ENCODE peak calls at places on chromosomes 6 and 20, in ten cellular contexts. F, S, M, L, E, C, O, J, U and R are unnamed samples.

GRCh38 chr6:166749666-166750065 is 122.6 kb upstream of the RPS6KA2 start:
- DNase-seq in F (no peak), S (no peak), M (no peak), L (no peak), E (no peak), C (no peak), O (no peak), J (no peak), U (no peak), R (no peak)

GRCh38 chr6:45423901-45424627 is 46.3 kb upstream of the SUPT3H start:
- DNase-seq in F (peak; percentile 23), S (peak; percentile 31), M (no peak), L (no peak), E (peak; percentile 89), C (no peak), O (peak; percentile 18), J (no peak), U (no peak), R (peak; percentile 65)

GRCh38 chr6:125947581-125947980 is 9.0 kb upstream of the HINT3 start:
- DNase-seq in F (no peak), S (no peak), M (no peak), L (no peak), E (no peak), C (peak; percentile 49), O (no peak), J (peak; percentile 70), U (no peak), R (peak; percentile 72)

GRCh38 chr6:154430494-154430919 is 73.9 kb upstream of the IPCEF1 start:
- DNase-seq in F (no peak), S (no peak), M (no peak), L (no peak), E (no peak), C (no peak), O (no peak), J (no peak), U (no peak), R (no peak)

GRCh38 chr6:159693894-159694545 is 979 bp upstream of the SOD2 start:
- DNase-seq in F (peak; percentile 73), S (peak; percentile 71), M (no peak), L (no peak), E (no peak), C (peak; percentile 36), O (peak; percentile 43), J (peak; percentile 69), U (no peak), R (peak; percentile 66)

GRCh38 chr6:42212442-42212841 is 5.2 kb downstream of the MRPS10 start:
- DNase-seq in F (no peak), S (no peak), M (no peak), L (no peak), E (no peak), C (no peak), O (no peak), J (no peak), U (no peak), R (no peak)

GRCh38 chr6:75094614-75095321 is 111.1 kb downstream of the COL12A1 start:
- DNase-seq in F (no peak), S (no peak), M (no peak), L (no peak), E (no peak), C (peak; percentile 94), O (peak; percentile 27), J (no peak), U (no peak), R (no peak)

GRCh38 chr6:113120214-113120576 is 737.0 kb upstream of the MARCKS start:
- DNase-seq in F (no peak), S (no peak), M (no peak), L (no peak), E (no peak), C (peak; percentile 96), O (no peak), J (no peak), U (no peak), R (no peak)

GRCh38 chr6:121670511-121670910 is 235.1 kb downstream of the GJA1 start:
- DNase-seq in F (no peak), S (no peak), M (no peak), L (no peak), E (no peak), C (peak; percentile 82), O (no peak), J (no peak), U (no peak), R (no peak)

DNA sequence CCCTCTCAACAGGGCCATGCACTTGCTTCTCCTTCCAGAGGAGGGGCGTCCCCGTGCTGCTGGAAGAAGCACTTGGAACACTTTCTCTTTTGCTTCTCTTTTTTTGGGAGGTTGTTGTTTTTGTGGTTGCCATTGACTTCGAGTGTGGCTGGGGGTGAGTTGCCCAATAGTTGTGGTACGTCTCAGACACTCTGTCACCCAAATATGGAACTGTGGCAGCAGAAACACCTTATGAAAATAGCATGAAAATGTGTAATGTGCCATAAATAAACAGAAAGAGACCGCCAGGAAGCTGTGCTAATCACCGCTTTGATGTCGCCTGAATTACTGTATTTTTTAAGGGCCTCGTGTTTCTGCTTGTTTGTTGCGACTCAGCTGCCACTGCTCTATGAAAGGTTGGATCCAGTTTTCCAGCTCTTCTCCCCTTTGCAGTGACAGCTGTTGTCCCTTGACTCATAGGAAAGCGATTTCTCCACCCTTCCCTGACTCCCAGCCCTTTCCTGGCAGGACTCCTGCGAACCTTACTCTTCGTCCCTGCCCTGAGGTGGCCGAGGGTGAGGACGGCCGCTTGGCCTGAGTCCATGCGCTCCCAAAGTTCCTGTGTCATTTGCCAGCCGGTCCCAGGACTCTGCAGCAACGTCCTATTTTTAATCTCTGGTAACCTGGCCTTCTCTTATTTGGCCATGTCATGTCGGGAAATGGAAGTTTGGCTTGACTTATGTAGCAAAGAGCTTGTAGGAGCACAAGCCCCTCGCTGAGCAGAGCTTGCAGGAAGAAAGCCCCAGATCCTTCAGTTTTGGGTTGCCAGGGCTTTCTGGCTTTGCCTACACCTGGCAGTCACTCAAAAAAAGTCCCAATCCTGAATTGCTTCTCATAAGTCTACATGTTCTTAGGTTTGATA is 694.6 kb downstream of the QKI start:
- DNase-seq in F (peak; percentile 45), S (no peak), M (no peak), L (peak; percentile 81), E (no peak), C (no peak), O (no peak), J (peak; percentile 90), U (no peak), R (no peak)
- TF ChIP-seq POLR2A in F (no peak), S (no peak), M (no peak), L (no peak), E (no peak), C (no peak), O (no peak), J (no peak), U (no peak), R (no peak)

GRCh38 chr20:50190251-50191064 is at the start of gene CEBPB:
- DNase-seq in F (peak; percentile 89), S (peak; percentile 92), M (peak; percentile 35), L (peak; percentile 90), E (peak; percentile 98), C (peak; percentile 88), O (peak; percentile 91), J (peak; percentile 95), U (peak; percentile 95), R (peak; percentile 80)
- TF ChIP-seq CTCF in F (peak; percentile 98), S (peak; percentile 81), M (peak; percentile 80), L (peak; percentile 92), E (peak; percentile 91), C (peak; percentile 81), O (peak; percentile 79), J (peak; percentile 69), U (no peak), R (peak; percentile 74)

DNA sequence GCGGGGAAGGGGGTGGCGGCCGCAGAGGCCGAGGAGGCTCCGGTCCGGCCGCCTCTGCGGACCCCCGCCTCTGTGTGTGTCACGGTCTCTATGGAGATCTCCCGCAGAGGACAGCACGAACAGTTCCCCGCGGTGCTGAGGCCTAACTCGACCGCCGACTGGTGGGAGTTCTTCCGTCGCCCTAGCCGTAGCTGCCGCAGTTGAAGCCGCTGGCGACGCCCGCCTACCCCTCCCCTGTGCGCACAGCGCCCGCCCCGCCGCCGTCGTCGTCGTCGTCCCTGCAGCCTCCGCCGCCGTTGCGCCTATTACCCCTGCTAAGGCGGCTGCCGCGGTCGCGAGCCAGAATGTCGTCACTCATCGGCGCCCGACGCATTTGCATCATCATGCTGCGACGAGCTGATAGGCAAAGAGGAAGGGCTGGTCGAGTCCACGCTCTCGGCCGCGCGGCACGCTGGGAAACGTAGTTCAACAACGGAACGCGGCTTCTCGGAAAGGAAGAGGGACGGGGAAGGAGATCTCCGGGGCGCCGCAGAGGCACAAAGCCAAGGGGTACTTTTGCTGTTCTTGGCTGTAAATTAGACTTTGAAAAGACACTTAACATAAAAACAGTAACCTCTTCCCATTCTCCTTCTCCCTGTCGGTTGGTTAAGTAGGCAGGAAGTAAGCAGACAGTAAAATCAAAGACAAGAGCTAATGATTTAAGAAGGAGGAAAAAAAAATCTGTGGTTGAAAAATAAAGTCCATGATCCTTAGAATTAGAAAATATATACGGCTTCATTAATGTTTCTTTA is at the start of gene NUP153:
- DNase-seq in F (peak; percentile 97), S (peak; percentile 100), M (peak; percentile 96), L (peak; percentile 98), E (peak; percentile 100), C (peak; percentile 98), O (peak; percentile 99), J (peak; percentile 99), U (peak; percentile 99), R (peak; percentile 100)
- TF ChIP-seq POLR2A in F (peak; percentile 93), S (peak; percentile 95), M (peak; percentile 91), L (peak; percentile 86), E (peak; percentile 98), C (peak; percentile 89), O (peak; percentile 61), J (peak; percentile 88), U (peak; percentile 41), R (peak; percentile 96)

GRCh38 chr6:17506531-17506930 is 93.6 kb upstream of the FAM8A1 start:
- DNase-seq in F (no peak), S (no peak), M (no peak), L (no peak), E (no peak), C (no peak), O (no peak), J (no peak), U (no peak), R (no peak)

GRCh38 chr6:17505767-17506280 is 94.3 kb upstream of the FAM8A1 start:
- DNase-seq in F (no peak), S (no peak), M (no peak), L (no peak), E (no peak), C (peak; percentile 67), O (no peak), J (no peak), U (no peak), R (no peak)

GRCh38 chr6:17506962-17507361 is 93.1 kb upstream of the FAM8A1 start:
- DNase-seq in F (no peak), S (no peak), M (no peak), L (no peak), E (no peak), C (no peak), O (no peak), J (no peak), U (no peak), R (no peak)

GRCh38 chr6:17504005-17504404 is 96.1 kb upstream of the FAM8A1 start:
- DNase-seq in F (no peak), S (no peak), M (no peak), L (no peak), E (no peak), C (no peak), O (no peak), J (no peak), U (no peak), R (no peak)

DNA sequence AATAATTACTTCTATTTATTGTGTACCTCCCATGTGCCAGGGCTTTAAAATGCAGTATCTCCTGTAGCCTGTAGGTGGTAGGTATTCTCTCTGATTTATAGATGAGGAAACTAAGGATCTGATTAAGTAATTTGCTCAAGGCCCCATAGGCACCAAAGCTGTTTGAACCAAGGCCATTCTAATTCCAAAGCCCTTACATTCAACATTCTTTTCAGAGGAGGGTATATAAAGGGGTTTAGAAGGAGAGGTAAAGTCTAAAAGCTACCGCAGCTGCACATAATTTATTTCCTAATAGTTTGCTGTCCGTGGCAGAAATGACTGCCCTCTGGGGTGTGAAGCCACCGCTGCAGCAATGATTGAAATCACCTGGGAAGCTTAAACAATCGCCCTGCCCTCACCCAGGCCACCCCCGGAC is 95.0 kb upstream of the FAM8A1 start:
- DNase-seq in F (no peak), S (no peak), M (no peak), L (no peak), E (no peak), C (peak; percentile 34), O (no peak), J (no peak), U (no peak), R (no peak)
- TF ChIP-seq CTCF in F (peak; percentile 9), S (peak; percentile 7), M (peak; percentile 48), L (no peak), E (peak; percentile 22), C (peak; percentile 41), O (no peak), J (no peak), U (no peak), R (peak; percentile 30)